ENCODE peak calls at places on chromosomes 3 and 15, in seven cellular contexts. F, J, B, K, C, G and L are unnamed samples.
A peak's percentile ranks its signal among the peaks of the same experiment; 100 is the strongest.

GRCh38 chr3:153289334-153289808 is 127.3 kb downstream of the RAP2B start:
- DNase-seq in C (no peak), B (no peak), F (no peak), J (no peak), G (no peak), K (no peak), L (no peak)

GRCh38 chr3:81974754-81975153 is 213.3 kb upstream of the GBE1 start:
- DNase-seq in J (no peak), F (no peak), C (no peak), G (no peak), K (no peak), B (no peak), L (no peak)

GRCh38 chr3:9550999-9551398 is 2.6 kb downstream of the LHFPL4 start:
- DNase-seq in C (no peak), J (no peak), B (no peak), F (no peak), G (no peak), K (no peak), L (no peak)

GRCh38 chr15:38208779-38209178 is 43.9 kb upstream of the SPRED1 start:
- DNase-seq in J (no peak), G (no peak), C (no peak), B (no peak), K (no peak), F (no peak), L (no peak)

GRCh38 chr15:48861813-48862431 is 16.0 kb upstream of the EID1 start:
- DNase-seq in G (peak; percentile 65), C (peak; percentile 28), K (no peak), F (peak; percentile 3), J (peak; percentile 56), B (peak; percentile 51), L (peak; percentile 24)

GRCh38 chr3:48466386-48467109 is 20.0 kb downstream of the ATRIP start:
- DNase-seq in B (no peak), G (no peak), K (no peak), F (no peak), J (no peak), C (no peak), L (no peak)

GRCh38 chr3:49255112-49255511 is 21.9 kb downstream of the C3orf62 start:
- DNase-seq in J (no peak), C (no peak), K (no peak), G (no peak), B (no peak), F (no peak), L (no peak)

GRCh38 chr3:14166877-14167605 is 11.4 kb downstream of the XPC start:
- DNase-seq in K (no peak), G (no peak), J (no peak), F (no peak), C (no peak), B (no peak), L (no peak)

GRCh38 chr3:54374214-54374855 is 252.0 kb downstream of the CACNA2D3 start:
- DNase-seq in G (peak; percentile 52), F (no peak), C (no peak), J (peak; percentile 12), K (no peak), B (no peak), L (no peak)

GRCh38 chr15:70324001-70324974 is 226.6 kb upstream of the TLE3 start:
- DNase-seq in J (no peak), F (no peak), K (no peak), G (peak; percentile 48), B (no peak), C (no peak), L (no peak)

GRCh38 chr3:194255252-194256039 is 95.7 kb downstream of the CPN2 start:
- DNase-seq in C (no peak), K (no peak), B (peak; percentile 94), F (peak; percentile 8), G (no peak), J (no peak), L (no peak)

GRCh38 chr3:143163562-143163961 is 44.0 kb downstream of the CHST2 start:
- DNase-seq in G (no peak), K (no peak), F (no peak), B (no peak), C (no peak), J (no peak), L (no peak)

GRCh38 chr3:44516230-44516629 is 38.8 kb upstream of the ZNF445 start:
- DNase-seq in B (no peak), C (no peak), G (no peak), J (no peak), K (no peak), F (no peak), L (no peak)

GRCh38 chr3:153595186-153595815 is 433.3 kb downstream of the RAP2B start:
- DNase-seq in F (no peak), C (no peak), G (peak; percentile 32), B (no peak), K (no peak), J (peak; percentile 8), L (no peak)

GRCh38 chr15:40010681-40011080 is 28.3 kb downstream of the SRP14 start:
- DNase-seq in K (no peak), J (no peak), C (no peak), G (no peak), F (no peak), B (no peak), L (no peak)

GRCh38 chr3:13537926-13538325 is 11.0 kb upstream of the FBLN2 start:
- DNase-seq in J (no peak), F (no peak), K (no peak), C (no peak), B (no peak), G (peak; percentile 72), L (no peak)

GRCh38 chr15:76253851-76254440 is 57.3 kb downstream of the ETFA start:
- DNase-seq in B (no peak), K (no peak), G (no peak), C (no peak), J (no peak), F (no peak), L (no peak)

GRCh38 chr15:57509965-57510364 is 81.7 kb upstream of the MYZAP start:
- DNase-seq in C (no peak), B (no peak), K (no peak), J (no peak), F (no peak), G (no peak), L (no peak)

GRCh38 chr3:69770219-69770618 is 31.0 kb downstream of the MITF start:
- DNase-seq in K (no peak), B (no peak), C (no peak), F (no peak), G (peak; percentile 23), J (no peak), L (no peak)

GRCh38 chr3:157695586-157695985 is 192.4 kb upstream of the VEPH1 start:
- DNase-seq in F (no peak), J (no peak), G (no peak), K (no peak), B (no peak), C (no peak), L (no peak)

GRCh38 chr3:44883999-44884431 is 9.6 kb downstream of the TGM4 start:
- DNase-seq in F (no peak), G (peak; percentile 68), B (peak; percentile 67), C (no peak), J (no peak), K (no peak), L (no peak)

GRCh38 chr15:101053261-101053660 is 134.1 kb downstream of the LRRK1 start:
- DNase-seq in C (no peak), B (no peak), F (no peak), G (no peak), J (no peak), K (no peak), L (no peak)

GRCh38 chr3:11411956-11412355 is 139.8 kb downstream of the ATG7 start:
- DNase-seq in B (no peak), C (no peak), K (no peak), F (no peak), J (no peak), G (no peak), L (no peak)

GRCh38 chr15:47872869-47873301 is 155.6 kb downstream of the SEMA6D start:
- DNase-seq in F (no peak), B (no peak), K (no peak), G (no peak), C (peak; percentile 24), J (peak; percentile 37), L (no peak)

GRCh38 chr15:59540654-59541053 is 70.9 kb upstream of the GCNT3 start:
- DNase-seq in J (no peak), C (no peak), B (no peak), F (no peak), G (no peak), K (no peak), L (no peak)

GRCh38 chr15:38541046-38541445 is 23.6 kb downstream of the RASGRP1 start:
- DNase-seq in B (no peak), J (no peak), F (no peak), G (no peak), C (no peak), K (no peak), L (no peak)

GRCh38 chr15:77538011-77538410 is 94.7 kb downstream of the LINGO1 start:
- DNase-seq in J (no peak), K (no peak), C (no peak), G (no peak), B (no peak), F (no peak), L (no peak)